ENCODE peak calls at places on chromosomes 2 and 18, in eight cellular contexts. One of them, this sample, is unnamed.

GRCh38 chr2:109423556-109424359 is 190.0 kb downstream of the SEPTIN10 start:
- DNase-seq in type B pancreatic cell: no peak
- DNase-seq in lower lobe of right lung: peak; percentile 22
- DNase-seq in PC-3: no peak
- DNase-seq in GM12865: no peak
- DNase-seq in bronchial epithelial cell: no peak
- DNase-seq in AG10803: no peak
- DNase-seq in GM12864: no peak
- DNase-seq in this sample: no peak

GRCh38 chr2:226077031-226077430 is 677.5 kb downstream of the NYAP2 start:
- DNase-seq in PC-3: no peak
- DNase-seq in GM12864: no peak
- DNase-seq in lower lobe of right lung: no peak
- DNase-seq in AG10803: peak; percentile 81
- DNase-seq in bronchial epithelial cell: peak; percentile 68
- DNase-seq in type B pancreatic cell: no peak
- DNase-seq in GM12865: no peak
- DNase-seq in this sample: no peak

GRCh38 chr2:179917272-179917671 is 55.9 kb upstream of the ZNF385B start:
- DNase-seq in type B pancreatic cell: no peak
- DNase-seq in GM12864: no peak
- DNase-seq in lower lobe of right lung: no peak
- DNase-seq in bronchial epithelial cell: peak; percentile 24
- DNase-seq in PC-3: peak; percentile 80
- DNase-seq in AG10803: peak; percentile 75
- DNase-seq in GM12865: no peak
- DNase-seq in this sample: no peak

GRCh38 chr2:177275671-177276070 is 11.1 kb upstream of the NFE2L2 start:
- DNase-seq in PC-3: no peak
- DNase-seq in GM12864: no peak
- DNase-seq in type B pancreatic cell: no peak
- DNase-seq in lower lobe of right lung: no peak
- DNase-seq in bronchial epithelial cell: no peak
- DNase-seq in GM12865: no peak
- DNase-seq in AG10803: no peak
- DNase-seq in this sample: no peak

GRCh38 chr2:142675398-142675797 is 202.1 kb upstream of the KYNU start:
- DNase-seq in GM12864: no peak
- DNase-seq in AG10803: no peak
- DNase-seq in GM12865: no peak
- DNase-seq in bronchial epithelial cell: no peak
- DNase-seq in lower lobe of right lung: no peak
- DNase-seq in PC-3: no peak
- DNase-seq in type B pancreatic cell: no peak
- DNase-seq in this sample: no peak

GRCh38 chr2:71331581-71332412 is at the start of gene ZNF638:
- DNase-seq in GM12864: peak; percentile 71
- DNase-seq in PC-3: peak; percentile 96
- DNase-seq in lower lobe of right lung: peak; percentile 97
- DNase-seq in bronchial epithelial cell: peak; percentile 81
- DNase-seq in GM12865: peak; percentile 96
- DNase-seq in type B pancreatic cell: peak; percentile 95
- DNase-seq in AG10803: peak; percentile 91
- DNase-seq in this sample: peak; percentile 81

GRCh38 chr2:182593394-182593707 is 122.7 kb upstream of the DNAJC10 start:
- DNase-seq in lower lobe of right lung: no peak
- DNase-seq in GM12864: no peak
- DNase-seq in type B pancreatic cell: no peak
- DNase-seq in PC-3: peak; percentile 54
- DNase-seq in bronchial epithelial cell: peak; percentile 82
- DNase-seq in AG10803: peak; percentile 61
- DNase-seq in GM12865: no peak
- DNase-seq in this sample: no peak

GRCh38 chr2:106841886-106842645 is 43.9 kb downstream of the ST6GAL2 start:
- DNase-seq in PC-3: no peak
- DNase-seq in lower lobe of right lung: no peak
- DNase-seq in bronchial epithelial cell: no peak
- DNase-seq in AG10803: no peak
- DNase-seq in type B pancreatic cell: no peak
- DNase-seq in GM12864: no peak
- DNase-seq in GM12865: no peak
- DNase-seq in this sample: no peak

GRCh38 chr2:53949457-53949856 is 21.3 kb downstream of the PSME4 start:
- DNase-seq in PC-3: peak; percentile 41
- DNase-seq in GM12865: peak; percentile 19
- DNase-seq in lower lobe of right lung: no peak
- DNase-seq in AG10803: no peak
- DNase-seq in type B pancreatic cell: no peak
- DNase-seq in bronchial epithelial cell: peak; percentile 67
- DNase-seq in GM12864: no peak
- DNase-seq in this sample: no peak

GRCh38 chr2:164126960-164127359 is 391.2 kb upstream of the FIGN start:
- DNase-seq in type B pancreatic cell: no peak
- DNase-seq in AG10803: peak; percentile 18
- DNase-seq in GM12864: no peak
- DNase-seq in lower lobe of right lung: no peak
- DNase-seq in GM12865: no peak
- DNase-seq in bronchial epithelial cell: peak; percentile 6
- DNase-seq in PC-3: no peak
- DNase-seq in this sample: no peak

GRCh38 chr18:55997156-55997561 is 409.2 kb upstream of the TCF4 start:
- DNase-seq in lower lobe of right lung: no peak
- DNase-seq in GM12864: no peak
- DNase-seq in PC-3: no peak
- DNase-seq in type B pancreatic cell: no peak
- DNase-seq in GM12865: peak; percentile 19
- DNase-seq in AG10803: peak; percentile 31
- DNase-seq in bronchial epithelial cell: peak; percentile 80
- DNase-seq in this sample: no peak
- TF ChIP-seq CTCF in lower lobe of right lung: no peak
- TF ChIP-seq CTCF in GM12864: no peak
- TF ChIP-seq CTCF in PC-3: no peak
- TF ChIP-seq CTCF in type B pancreatic cell: no peak
- TF ChIP-seq CTCF in GM12865: no peak
- TF ChIP-seq CTCF in AG10803: peak; percentile 27
- TF ChIP-seq CTCF in bronchial epithelial cell: peak; percentile 27
- TF ChIP-seq CTCF in this sample: no peak

GRCh38 chr2:108369153-108369552 is 8.6 kb upstream of the SULT1C4 start:
- DNase-seq in GM12864: no peak
- DNase-seq in GM12865: no peak
- DNase-seq in type B pancreatic cell: no peak
- DNase-seq in AG10803: no peak
- DNase-seq in lower lobe of right lung: no peak
- DNase-seq in bronchial epithelial cell: no peak
- DNase-seq in PC-3: no peak
- DNase-seq in this sample: no peak
- TF ChIP-seq CTCF in GM12864: no peak
- TF ChIP-seq CTCF in GM12865: no peak
- TF ChIP-seq CTCF in type B pancreatic cell: no peak
- TF ChIP-seq CTCF in AG10803: no peak
- TF ChIP-seq CTCF in lower lobe of right lung: no peak
- TF ChIP-seq CTCF in bronchial epithelial cell: no peak
- TF ChIP-seq CTCF in PC-3: no peak
- TF ChIP-seq CTCF in this sample: no peak

DNA sequence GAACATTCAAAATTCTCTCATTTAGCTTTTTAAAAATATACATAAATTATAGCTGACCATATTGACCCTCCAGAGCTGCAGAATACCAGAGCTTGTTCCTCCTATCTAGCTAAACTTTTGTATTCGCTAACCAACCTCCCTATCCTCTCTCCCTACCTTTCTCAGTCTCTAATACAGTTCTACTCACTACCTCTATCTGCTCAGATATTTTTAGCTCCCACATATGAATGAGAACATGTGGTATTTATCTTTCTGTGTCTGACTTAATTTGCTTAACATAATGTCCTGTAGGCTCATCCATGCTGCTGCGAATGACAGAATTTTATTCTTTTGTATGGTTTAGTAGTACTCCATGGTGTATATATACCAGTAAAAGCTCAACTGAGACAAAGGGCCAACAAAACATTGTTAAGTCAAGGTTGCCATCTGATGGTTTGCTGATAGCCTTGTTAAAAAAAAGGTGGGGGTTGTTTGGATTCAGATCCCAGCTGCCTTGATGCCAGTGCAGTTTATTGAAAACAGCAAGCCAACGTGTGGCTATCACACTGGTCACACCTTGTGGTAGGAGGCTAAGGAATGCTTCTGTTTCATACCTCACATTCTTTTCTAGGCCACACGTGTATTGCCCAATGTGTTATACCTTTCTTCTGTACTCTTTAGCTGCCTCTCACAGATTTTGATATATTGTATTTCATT is 101.5 kb downstream of the VWA3B start:
- DNase-seq in AG10803: peak; percentile 5
- DNase-seq in PC-3: peak; percentile 63
- DNase-seq in bronchial epithelial cell: peak; percentile 79
- DNase-seq in GM12865: no peak
- DNase-seq in GM12864: no peak
- DNase-seq in lower lobe of right lung: no peak
- DNase-seq in type B pancreatic cell: no peak
- DNase-seq in this sample: no peak
- TF ChIP-seq CTCF in AG10803: peak; percentile 23
- TF ChIP-seq CTCF in PC-3: peak; percentile 30
- TF ChIP-seq CTCF in bronchial epithelial cell: peak; percentile 15
- TF ChIP-seq CTCF in GM12865: peak; percentile 7
- TF ChIP-seq CTCF in GM12864: peak; percentile 4
- TF ChIP-seq CTCF in lower lobe of right lung: no peak
- TF ChIP-seq CTCF in type B pancreatic cell: no peak
- TF ChIP-seq CTCF in this sample: no peak

GRCh38 chr2:81650048-81650971 is 1345.8 kb upstream of the LRRTM1 start:
- DNase-seq in GM12865: no peak
- DNase-seq in lower lobe of right lung: no peak
- DNase-seq in type B pancreatic cell: no peak
- DNase-seq in AG10803: no peak
- DNase-seq in GM12864: no peak
- DNase-seq in PC-3: peak; percentile 91
- DNase-seq in bronchial epithelial cell: peak; percentile 77
- DNase-seq in this sample: no peak
- TF ChIP-seq CTCF in GM12865: no peak
- TF ChIP-seq CTCF in lower lobe of right lung: no peak
- TF ChIP-seq CTCF in type B pancreatic cell: peak; percentile 54
- TF ChIP-seq CTCF in AG10803: no peak
- TF ChIP-seq CTCF in GM12864: peak; percentile 8
- TF ChIP-seq CTCF in PC-3: peak; percentile 48
- TF ChIP-seq CTCF in bronchial epithelial cell: no peak
- TF ChIP-seq CTCF in this sample: peak; percentile 8

GRCh38 chr2:46769809-46770208 is 145.8 kb downstream of the MCFD2 start:
- DNase-seq in GM12865: no peak
- DNase-seq in type B pancreatic cell: no peak
- DNase-seq in bronchial epithelial cell: no peak
- DNase-seq in PC-3: peak; percentile 30
- DNase-seq in GM12864: no peak
- DNase-seq in lower lobe of right lung: no peak
- DNase-seq in AG10803: no peak
- DNase-seq in this sample: no peak
- TF ChIP-seq CTCF in GM12865: peak; percentile 2
- TF ChIP-seq CTCF in type B pancreatic cell: peak; percentile 24
- TF ChIP-seq CTCF in bronchial epithelial cell: peak; percentile 4
- TF ChIP-seq CTCF in PC-3: peak; percentile 59
- TF ChIP-seq CTCF in GM12864: peak; percentile 2
- TF ChIP-seq CTCF in lower lobe of right lung: peak; percentile 8
- TF ChIP-seq CTCF in AG10803: peak; percentile 29
- TF ChIP-seq CTCF in this sample: peak; percentile 28

DNA sequence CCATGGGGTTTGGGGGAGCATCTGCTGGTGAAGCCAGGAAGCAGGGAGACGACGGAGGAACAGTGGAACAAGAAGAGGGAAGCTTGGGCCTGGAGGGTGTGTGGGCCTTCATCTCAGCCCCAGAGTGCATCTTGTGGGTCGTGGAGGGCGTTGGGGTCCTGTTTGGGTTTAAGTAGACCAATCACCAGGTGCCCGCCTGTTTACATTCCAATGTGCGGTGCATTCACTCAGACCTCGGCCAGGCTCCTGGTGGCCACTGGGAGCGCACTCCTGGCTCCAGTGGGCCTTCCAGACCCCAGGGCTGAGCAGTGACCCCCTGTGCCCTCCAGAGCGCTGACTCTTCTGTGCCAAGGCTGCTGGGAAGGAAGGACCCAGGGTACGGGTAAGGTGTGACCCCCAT is 293.7 kb downstream of the NDUFA10 start:
- DNase-seq in type B pancreatic cell: no peak
- DNase-seq in bronchial epithelial cell: no peak
- DNase-seq in GM12865: no peak
- DNase-seq in PC-3: no peak
- DNase-seq in AG10803: no peak
- DNase-seq in lower lobe of right lung: peak; percentile 26
- DNase-seq in GM12864: no peak
- DNase-seq in this sample: no peak
- TF ChIP-seq CTCF in type B pancreatic cell: peak; percentile 30
- TF ChIP-seq CTCF in bronchial epithelial cell: no peak
- TF ChIP-seq CTCF in GM12865: no peak
- TF ChIP-seq CTCF in PC-3: peak; percentile 40
- TF ChIP-seq CTCF in AG10803: no peak
- TF ChIP-seq CTCF in lower lobe of right lung: no peak
- TF ChIP-seq CTCF in GM12864: no peak
- TF ChIP-seq CTCF in this sample: no peak

GRCh38 chr2:46937457-46937856 is 21.9 kb upstream of the MCFD2 start:
- DNase-seq in bronchial epithelial cell: no peak
- DNase-seq in type B pancreatic cell: no peak
- DNase-seq in GM12864: no peak
- DNase-seq in lower lobe of right lung: no peak
- DNase-seq in GM12865: no peak
- DNase-seq in PC-3: peak; percentile 31
- DNase-seq in AG10803: no peak
- DNase-seq in this sample: no peak
- TF ChIP-seq CTCF in bronchial epithelial cell: peak; percentile 26
- TF ChIP-seq CTCF in type B pancreatic cell: peak; percentile 65
- TF ChIP-seq CTCF in GM12864: peak; percentile 38
- TF ChIP-seq CTCF in lower lobe of right lung: peak; percentile 34
- TF ChIP-seq CTCF in GM12865: peak; percentile 23
- TF ChIP-seq CTCF in PC-3: peak; percentile 62
- TF ChIP-seq CTCF in AG10803: peak; percentile 44
- TF ChIP-seq CTCF in this sample: peak; percentile 34

DNA sequence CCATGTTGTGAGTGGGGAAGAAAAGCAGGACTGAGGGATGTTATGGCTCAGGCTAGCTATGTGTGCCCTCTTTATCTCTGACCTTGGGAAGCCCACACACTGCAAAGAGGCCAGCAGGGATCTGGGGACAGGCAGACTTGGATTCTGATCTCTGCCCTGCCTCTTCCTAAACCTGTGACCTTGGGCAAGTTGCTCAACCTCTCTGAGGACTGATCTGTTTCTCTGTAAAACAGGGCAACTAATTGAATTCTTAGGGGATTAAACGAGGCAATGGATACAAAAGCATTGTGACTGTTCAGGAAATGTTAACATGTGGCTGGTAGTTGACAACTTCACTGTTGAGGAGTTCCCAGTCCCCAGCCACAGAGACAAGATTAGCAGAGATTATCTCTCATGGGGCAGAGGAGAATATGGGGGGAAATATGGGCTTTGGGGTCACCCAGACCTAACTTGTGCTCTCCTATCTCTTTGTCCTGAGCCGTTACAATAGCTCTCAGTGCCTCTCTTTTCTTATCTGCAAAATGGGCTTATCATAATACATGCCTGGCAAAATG is 184.7 kb upstream of the GLI2 start:
- DNase-seq in GM12865: no peak
- DNase-seq in bronchial epithelial cell: no peak
- DNase-seq in type B pancreatic cell: no peak
- DNase-seq in AG10803: no peak
- DNase-seq in PC-3: no peak
- DNase-seq in lower lobe of right lung: no peak
- DNase-seq in GM12864: no peak
- DNase-seq in this sample: no peak
- TF ChIP-seq CTCF in GM12865: no peak
- TF ChIP-seq CTCF in bronchial epithelial cell: no peak
- TF ChIP-seq CTCF in type B pancreatic cell: no peak
- TF ChIP-seq CTCF in AG10803: no peak
- TF ChIP-seq CTCF in PC-3: no peak
- TF ChIP-seq CTCF in lower lobe of right lung: no peak
- TF ChIP-seq CTCF in GM12864: no peak
- TF ChIP-seq CTCF in this sample: no peak